ENCODE peak calls at places on chromosome 11, in six cellular contexts. Y is NCI-H1694; F is non-pigmented ciliary epithelial cell; Q is activated naive CD8-positive, alpha-beta T cell treated with anti-CD3 and anti-CD28 coated beads, Interleukin-2, amount 50 U/mL, for 24 hours; A is Ammon's horn; E is activated effector memory CD4-positive, alpha-beta T cell treated with anti-CD3 and anti-CD28 coated beads, Interleukin-2, amount 50 U/mL, for 16 hours. G is an unnamed sample.

GRCh38 chr11:19437760-19438159 is 197.0 kb upstream of the E2F8 start:
- DNase-seq in Q (no peak), F (no peak), A (no peak), Y (no peak), E (no peak), G (no peak)

GRCh38 chr11:92061648-92062047 is 163.0 kb upstream of the FAT3 start:
- DNase-seq in E (no peak), Q (no peak), F (no peak), Y (no peak), A (no peak), G (no peak)

GRCh38 chr11:64644348-64645242 is 53.6 kb downstream of the SLC22A12 start:
- DNase-seq in E (no peak), Y (no peak), A (no peak), F (no peak), Q (no peak), G (no peak)

GRCh38 chr11:10310301-10310841 is 5.5 kb downstream of the ADM start:
- DNase-seq in Q (no peak), F (no peak), E (no peak), A (no peak), Y (no peak), G (peak)

GRCh38 chr11:119417726-119418540 is 5.0 kb downstream of the THY1 start:
- DNase-seq in F (peak), E (no peak), A (peak), Y (no peak), Q (no peak), G (no peak)

GRCh38 chr11:33045551-33046255 is 6.3 kb downstream of the TCP11L1 start:
- DNase-seq in E (no peak), A (no peak), Q (no peak), F (no peak), Y (no peak), G (no peak)

GRCh38 chr11:29538339-29539036 is 478.3 kb downstream of the KCNA4 start:
- DNase-seq in Y (no peak), A (no peak), E (no peak), Q (no peak), F (no peak), G (no peak)

GRCh38 chr11:25992254-25992653 is 339.7 kb upstream of the ANO3 start:
- DNase-seq in Y (no peak), A (no peak), E (no peak), F (no peak), Q (no peak), G (peak)

GRCh38 chr11:18676803-18677202 is 21.8 kb upstream of the TMEM86A start:
- DNase-seq in Y (no peak), F (no peak), Q (no peak), E (no peak), A (no peak), G (no peak)

GRCh38 chr11:68338041-68338800 is 25.8 kb downstream of the LRP5 start:
- DNase-seq in F (no peak), Y (no peak), E (no peak), A (peak), Q (no peak), G (no peak)

GRCh38 chr11:3022982-3023381 is 30.9 kb upstream of the NAP1L4 start:
- DNase-seq in A (no peak), E (no peak), Q (no peak), Y (no peak), F (peak), G (no peak)

GRCh38 chr11:392102-392777 is 1.8 kb upstream of the PKP3 start:
- DNase-seq in A (no peak), E (no peak), Q (no peak), F (no peak), Y (no peak), G (no peak)

GRCh38 chr11:59222464-59223065 is 9.8 kb upstream of the MPEG1 start:
- DNase-seq in E (no peak), F (no peak), Q (no peak), A (no peak), Y (no peak), G (no peak)

GRCh38 chr11:43861141-43861540 is 19.5 kb upstream of the ALKBH3 start:
- DNase-seq in E (no peak), Y (no peak), F (no peak), A (no peak), Q (no peak), G (no peak)

GRCh38 chr11:134071306-134071705 is 2.4 kb downstream of the JAM3 start:
- DNase-seq in E (no peak), Q (no peak), A (no peak), Y (no peak), F (no peak), G (no peak)

GRCh38 chr11:12761029-12761428 is 86.8 kb downstream of the TEAD1 start:
- DNase-seq in F (no peak), E (no peak), A (no peak), Y (no peak), Q (no peak), G (no peak)

GRCh38 chr11:45918331-45918941 is 759 bp upstream of the PEX16 start:
- DNase-seq in Q (peak), E (peak), Y (peak), F (no peak), A (peak), G (peak)

GRCh38 chr11:94139421-94139820 is 10.8 kb downstream of the PANX1 start:
- DNase-seq in E (no peak), Q (no peak), A (no peak), F (no peak), Y (no peak), G (no peak)

GRCh38 chr11:117412653-117413275 is 85.1 kb downstream of the CEP164 start:
- DNase-seq in A (no peak), E (peak), Y (no peak), Q (no peak), F (no peak), G (no peak)

GRCh38 chr11:118914178-118914918 is 11.4 kb downstream of the BCL9L start:
- DNase-seq in Y (no peak), A (peak), E (peak), Q (peak), F (no peak), G (peak)

GRCh38 chr11:35307221-35307621 is 112.1 kb downstream of the SLC1A2 start:
- DNase-seq in E (no peak), F (no peak), Y (no peak), Q (no peak), A (no peak), G (peak)

GRCh38 chr11:7689239-7689638 is 15.9 kb upstream of the CYB5R2 start:
- DNase-seq in Y (no peak), F (no peak), E (no peak), A (no peak), Q (no peak), G (no peak)

GRCh38 chr11:13135385-13136271 is 126.5 kb downstream of the RASSF10 start:
- DNase-seq in E (no peak), A (peak), Q (no peak), Y (no peak), F (peak), G (peak)

GRCh38 chr11:57453543-57454177 is 6.7 kb upstream of the RTN4RL2 start:
- DNase-seq in F (no peak), E (no peak), Y (no peak), A (no peak), Q (no peak), G (no peak)

GRCh38 chr11:95152878-95153856 is 63.5 kb downstream of the ENDOD1 start:
- DNase-seq in Q (no peak), F (no peak), A (no peak), E (no peak), Y (no peak), G (no peak)

GRCh38 chr11:123334925-123335324 is 95.1 kb upstream of the GRAMD1B start:
- DNase-seq in A (no peak), F (no peak), Y (no peak), E (no peak), Q (no peak), G (no peak)

GRCh38 chr11:126938718-126939117 is 61.9 kb downstream of the KIRREL3 start:
- DNase-seq in F (no peak), Q (no peak), A (no peak), E (no peak), Y (no peak), G (no peak)

GRCh38 chr11:62860835-62861563 is 19.7 kb upstream of the SLC3A2 start:
- DNase-seq in F (no peak), Y (no peak), A (no peak), Q (no peak), E (no peak), G (no peak)

GRCh38 chr11:845872-846271 is 3.2 kb downstream of the TSPAN4 start:
- DNase-seq in A (no peak), Q (no peak), E (no peak), F (no peak), Y (no peak), G (no peak)

GRCh38 chr11:111777094-111778046 is 11.2 kb upstream of the PPP2R1B start:
- DNase-seq in E (no peak), A (peak), Q (no peak), F (no peak), Y (peak), G (peak)

GRCh38 chr11:119852741-119853140 is 123.7 kb upstream of the NECTIN1 start:
- DNase-seq in F (no peak), A (no peak), Y (no peak), Q (no peak), E (no peak), G (no peak)

GRCh38 chr11:119108151-119108856 is 1.2 kb downstream of the C2CD2L start:
- DNase-seq in A (peak), F (no peak), E (peak), Y (no peak), Q (no peak), G (peak)

GRCh38 chr11:124174001-124174400 is 9.1 kb upstream of the OR10D3 start:
- DNase-seq in A (peak), E (no peak), F (peak), Y (peak), Q (no peak), G (no peak)

GRCh38 chr11:110531056-110531756 is 101.5 kb downstream of the FDX1 start:
- DNase-seq in Q (no peak), Y (no peak), E (no peak), F (no peak), A (no peak), G (no peak)

GRCh38 chr11:64341429-64341828 is 1.4 kb downstream of the CCDC88B start:
- DNase-seq in Q (no peak), E (no peak), A (no peak), F (no peak), Y (no peak), G (no peak)

GRCh38 chr11:61429346-61429690 is 457 bp downstream of the CPSF7 start:
- DNase-seq in F (no peak), Q (peak), E (peak), Y (no peak), A (peak), G (peak)

GRCh38 chr11:96152623-96153022 is 190.4 kb downstream of the MAML2 start:
- DNase-seq in A (peak), E (no peak), Q (no peak), Y (no peak), F (no peak), G (peak)

G was measured in cerebellar cortex.